ENCODE peak calls at places on chromosomes 3 and 15, in five cellular contexts. Q is stomach, Y is small intestine, G is adrenal gland, A is thoracic aorta. F is an unnamed sample. For H3K4me1 and H3K9me3, the result is how much of the 10 kb centered on the place peaks cover.

GRCh38 chr15:71892335-71892734 is 82.0 kb downstream of the NR2E3 start:
- DNase-seq in Q (no peak), Y (no peak), G (no peak), A (no peak), F (no peak)

GRCh38 chr15:66595937-66596545 is 30.2 kb upstream of the LCTL start:
- DNase-seq in Q (no peak), Y (no peak), G (no peak), A (no peak), F (no peak)

GRCh38 chr3:132135628-132136333 is 101.0 kb upstream of the CPNE4 start:
- DNase-seq in Q (no peak), Y (no peak), G (no peak), A (no peak), F (no peak)

GRCh38 chr3:108178676-108179075 is 43.5 kb downstream of the IFT57 start:
- DNase-seq in Q (no peak), Y (no peak), G (no peak), A (no peak), F (no peak)

GRCh38 chr3:66082679-66083078 is 44.0 kb upstream of the MAGI1 start:
- DNase-seq in Q (no peak), Y (no peak), G (no peak), A (no peak), F (no peak)

GRCh38 chr3:50604110-50604621 is 7.4 kb downstream of the CISH start:
- DNase-seq in Q (no peak), Y (no peak), G (no peak), A (no peak), F (no peak)

GRCh38 chr15:80211976-80212375 is 40.0 kb downstream of the CTXND1 start:
- DNase-seq in Q (no peak), Y (no peak), G (no peak), A (no peak), F (no peak)

GRCh38 chr3:121981473-121981872 is 40.6 kb downstream of the ILDR1 start:
- DNase-seq in Q (no peak), Y (no peak), G (no peak), A (no peak), F (no peak)

GRCh38 chr15:65069179-65069578 is 1.4 kb upstream of the RASL12 start:
- DNase-seq in Q (no peak), Y (no peak), G (no peak), A (no peak), F (no peak)

GRCh38 chr3:13120928-13121552 is 47.8 kb upstream of the IQSEC1 start:
- DNase-seq in Q (no peak), Y (no peak), G (no peak), A (no peak), F (no peak)

GRCh38 chr3:59250600-59250999 is 200.8 kb upstream of the CFAP20DC start:
- DNase-seq in Q (no peak), Y (no peak), G (no peak), A (no peak), F (no peak)

GRCh38 chr15:88603885-88604284 is 17.3 kb upstream of the AEN start:
- DNase-seq in Q (no peak), Y (no peak), G (no peak), A (no peak), F (no peak)

GRCh38 chr15:59885832-59886231 is 118.3 kb upstream of the FOXB1 start:
- DNase-seq in Q (no peak), Y (no peak), G (no peak), A (no peak), F (peak)

GRCh38 chr15:75828429-75828828 is 14.8 kb upstream of the UBE2Q2 start:
- DNase-seq in Q (no peak), Y (no peak), G (no peak), A (no peak), F (no peak)

GRCh38 chr3:73490453-73491311 is 134.1 kb downstream of the PDZRN3 start:
- DNase-seq in Q (peak), Y (no peak), G (peak), A (no peak), F (no peak)

GRCh38 chr15:74780523-74780982 is 1.3 kb upstream of the CSK start:
- DNase-seq in Q (no peak), Y (no peak), G (no peak), A (no peak), F (no peak)

GRCh38 chr15:74777769-74778598 is 3.9 kb upstream of the CSK start:
- DNase-seq in Q (no peak), Y (no peak), G (no peak), A (no peak), F (no peak)

GRCh38 chr15:74780983-74781672 is 752 bp upstream of the CSK start:
- DNase-seq in Q (no peak), Y (no peak), G (peak), A (no peak), F (no peak)

GRCh38 chr15:74778599-74778970 is 3.3 kb upstream of the CSK start:
- DNase-seq in Q (no peak), Y (no peak), G (no peak), A (no peak), F (no peak)

DNA sequence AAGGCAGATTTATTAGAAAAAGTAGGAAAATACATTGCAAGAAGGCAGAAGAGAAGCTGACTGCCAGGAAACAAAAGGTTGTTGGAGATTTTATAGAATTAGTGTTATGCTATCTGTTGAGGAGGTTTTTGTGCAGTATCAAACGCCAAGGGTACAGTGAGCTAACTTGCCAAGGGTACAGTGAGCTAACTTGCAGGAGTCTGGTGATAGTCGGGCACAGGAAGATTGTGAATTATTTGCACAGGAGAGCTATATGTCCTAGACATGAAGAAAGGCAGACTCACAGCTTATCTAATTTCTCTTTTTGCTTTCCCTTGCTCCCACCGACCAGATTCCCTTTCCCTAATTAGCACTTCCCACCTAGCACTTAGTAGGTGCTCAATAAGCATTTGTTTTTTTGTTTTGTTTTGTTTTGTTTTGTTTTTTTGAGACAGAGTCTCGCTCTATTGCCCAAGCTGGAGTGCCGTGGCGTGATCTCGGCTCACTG is 2.7 kb upstream of the CSK start:
- DNase-seq in Q (no peak), Y (no peak), G (no peak), A (no peak), F (no peak)
- H3K4me1 ChIP-seq in Q (under half), Y (under half), G (under half), A (under half), F (under half)

GRCh38 chr15:25176616-25176923 is 221.8 kb downstream of the SNRPN start:
- DNase-seq in Q (peak), Y (no peak), G (peak), A (no peak), F (no peak)
- H3K9me3 ChIP-seq in Q (under half), Y (under half), G (under half), A (under half), F (under half)

GRCh38 chr3:123626881-123627280 is 42.0 kb upstream of the HACD2 start:
- DNase-seq in Q (no peak), Y (no peak), G (no peak), A (no peak), F (no peak)

GRCh38 chr3:123628996-123629746 is 44.3 kb upstream of the HACD2 start:
- DNase-seq in Q (no peak), Y (no peak), G (no peak), A (no peak), F (no peak)

GRCh38 chr3:123627673-123628670 is 43.1 kb upstream of the HACD2 start:
- DNase-seq in Q (peak), Y (no peak), G (no peak), A (no peak), F (no peak)

GRCh38 chr3:123632161-123632655 is 47.4 kb upstream of the HACD2 start:
- DNase-seq in Q (no peak), Y (no peak), G (no peak), A (no peak), F (no peak)

GRCh38 chr3:123629747-123630047 is 44.8 kb upstream of the HACD2 start:
- DNase-seq in Q (no peak), Y (no peak), G (no peak), A (no peak), F (no peak)
- H3K4me1 ChIP-seq in Q (under half), Y (under half), G (under half), A (half or more), F (under half)

GRCh38 chr3:126852536-126852935 is 130.4 kb upstream of the PLXNA1 start:
- DNase-seq in Q (no peak), Y (no peak), G (no peak), A (no peak), F (no peak)

GRCh38 chr3:126851934-126852333 is 131.0 kb upstream of the PLXNA1 start:
- DNase-seq in Q (no peak), Y (no peak), G (no peak), A (no peak), F (no peak)

GRCh38 chr3:126857928-126858327 is 125.0 kb upstream of the PLXNA1 start:
- DNase-seq in Q (no peak), Y (no peak), G (no peak), A (no peak), F (no peak)

GRCh38 chr3:126855374-126855773 is 127.5 kb upstream of the PLXNA1 start:
- DNase-seq in Q (no peak), Y (no peak), G (no peak), A (no peak), F (no peak)

GRCh38 chr3:126854666-126855065 is 128.2 kb upstream of the PLXNA1 start:
- DNase-seq in Q (no peak), Y (no peak), G (no peak), A (no peak), F (no peak)
- H3K9me3 ChIP-seq in Q (under half), Y (under half), G (under half), A (under half), F (under half)

GRCh38 chr3:185759523-185759922 is 65.3 kb downstream of the IGF2BP2 start:
- DNase-seq in Q (no peak), Y (no peak), G (no peak), A (no peak), F (no peak)
- H3K4me1 ChIP-seq in Q (under half), Y (under half), G (under half), A (under half), F (under half)

DNA sequence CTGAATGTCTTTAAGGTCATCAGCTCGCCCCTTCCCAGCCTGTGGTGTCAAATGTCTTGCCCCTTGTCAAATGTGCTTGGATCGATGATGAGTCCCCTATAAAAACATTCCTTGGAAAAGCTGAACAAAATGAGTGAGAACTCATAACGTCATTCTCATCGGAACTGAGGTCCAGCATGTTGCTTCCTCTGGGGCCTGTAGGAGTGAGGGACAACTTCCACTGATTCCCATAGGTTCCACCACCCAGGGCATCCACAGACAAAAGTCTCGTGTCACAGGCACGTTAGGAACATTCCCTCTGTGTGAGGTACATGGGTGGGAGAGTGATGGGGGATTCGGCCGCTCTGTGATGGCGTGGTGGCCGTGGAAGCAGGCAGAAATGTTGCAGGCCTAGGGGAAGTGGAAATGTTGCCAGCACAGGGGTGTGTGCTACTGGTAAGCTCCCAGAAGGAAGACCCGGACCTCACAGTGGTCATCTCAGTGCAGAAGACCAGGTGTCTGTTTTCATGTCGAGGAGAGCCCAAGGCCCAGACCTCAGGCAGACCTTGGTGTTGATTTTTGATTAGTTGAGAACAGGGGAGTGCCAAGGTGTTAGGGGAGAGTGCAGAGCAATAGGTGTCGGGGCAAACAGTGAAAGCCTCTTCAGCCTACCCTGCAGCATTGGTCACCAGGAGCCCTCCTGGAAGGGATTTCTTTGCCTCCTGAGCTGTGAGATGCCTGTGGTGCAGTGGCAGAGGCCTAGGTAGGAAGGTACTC is 96.8 kb downstream of the SNRPN start:
- DNase-seq in Q (no peak), Y (no peak), G (no peak), A (no peak), F (no peak)
- H3K9me3 ChIP-seq in Q (half or more), Y (under half), G (under half), A (half or more), F (under half)

DNA sequence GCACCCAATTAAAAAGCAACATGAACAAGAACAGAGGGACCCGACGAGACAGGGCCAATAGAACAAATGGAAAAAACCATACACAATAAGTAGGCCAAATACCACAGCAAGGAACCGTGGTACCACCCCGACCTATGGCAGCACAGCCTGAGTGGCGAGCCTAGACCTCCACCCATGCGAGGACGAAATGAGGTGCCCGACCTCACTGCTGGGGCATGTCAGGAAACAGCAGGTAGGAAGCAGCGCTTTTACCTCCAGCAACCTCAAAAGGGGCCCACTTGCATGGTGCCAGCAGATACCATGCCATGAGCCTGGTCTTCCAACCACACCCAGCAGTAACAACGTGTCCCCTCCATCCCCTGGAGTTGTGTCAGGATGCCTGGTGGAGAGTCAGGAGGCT is 77.9 kb downstream of the PCSK6 start:
- DNase-seq in Q (peak), Y (no peak), G (no peak), A (no peak), F (no peak)
- H3K4me1 ChIP-seq in Q (under half), Y (under half), G (under half), A (under half), F (under half)

GRCh38 chr15:25727116-25727515 is 136.0 kb downstream of the ATP10A start:
- DNase-seq in Q (peak), Y (no peak), G (no peak), A (no peak), F (no peak)
- H3K9me3 ChIP-seq in Q (under half), Y (under half), G (under half), A (under half), F (under half)

GRCh38 chr15:73604477-73604876 is 28.7 kb downstream of the NPTN start:
- DNase-seq in Q (no peak), Y (no peak), G (no peak), A (no peak), F (no peak)
- H3K4me1 ChIP-seq in Q (half or more), Y (under half), G (half or more), A (half or more), F (under half)

DNA sequence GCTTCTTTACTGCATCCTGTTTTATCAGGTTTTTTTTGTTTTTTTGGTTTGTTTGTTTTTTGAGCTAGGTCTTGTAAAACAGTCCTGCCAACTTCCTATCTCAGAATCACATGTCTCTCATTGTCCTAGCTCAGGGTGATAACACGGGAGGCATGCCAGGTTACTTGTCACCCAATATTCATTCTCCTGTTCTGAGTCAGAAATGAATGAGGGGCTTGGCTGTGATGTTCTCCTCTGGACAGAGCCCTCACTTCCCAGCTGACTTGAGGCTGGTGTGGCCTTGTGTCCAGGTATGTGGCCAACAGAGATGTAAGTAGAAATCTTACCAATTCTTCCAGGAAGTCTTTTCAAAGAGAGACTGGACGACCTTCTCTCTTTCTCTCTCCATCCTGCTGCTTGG is 317.0 kb downstream of the GABRB3 start:
- DNase-seq in Q (no peak), Y (no peak), G (no peak), A (no peak), F (no peak)
- H3K9me3 ChIP-seq in Q (under half), Y (under half), G (under half), A (under half), F (under half)